ENCODE peak calls at places on chromosome 22, in four cellular contexts. One of them, this sample, is unnamed.

GRCh38 chr22:30245985-30246901 is at the start of gene LIF:
- DNase-seq in neural crest cell: no peak
- DNase-seq in A549: no peak
- DNase-seq in ovary: no peak
- DNase-seq in this sample: no peak

GRCh38 chr22:19178065-19178658 is 374 bp downstream of the SLC25A1 start:
- DNase-seq in neural crest cell: peak; percentile 36
- DNase-seq in A549: no peak
- DNase-seq in ovary: no peak
- DNase-seq in this sample: no peak

GRCh38 chr22:45424241-45424731 is 10.8 kb downstream of the RIBC2 start:
- DNase-seq in neural crest cell: no peak
- DNase-seq in A549: no peak
- DNase-seq in ovary: peak; percentile 12
- DNase-seq in this sample: no peak

GRCh38 chr22:29587938-29588699 is 7.2 kb upstream of the NIPSNAP1 start:
- DNase-seq in neural crest cell: no peak
- DNase-seq in A549: peak; percentile 54
- DNase-seq in ovary: no peak
- DNase-seq in this sample: no peak

GRCh38 chr22:41367039-41367679 is 14.6 kb upstream of the TEF start:
- DNase-seq in neural crest cell: peak; percentile 16
- DNase-seq in A549: peak; percentile 57
- DNase-seq in ovary: peak; percentile 98
- DNase-seq in this sample: no peak

GRCh38 chr22:31296258-31296657 is 4.0 kb upstream of the PIK3IP1 start:
- DNase-seq in neural crest cell: no peak
- DNase-seq in A549: no peak
- DNase-seq in ovary: no peak
- DNase-seq in this sample: no peak

GRCh38 chr22:50739279-50739691 is 1.3 kb downstream of the ACR start:
- DNase-seq in neural crest cell: no peak
- DNase-seq in A549: no peak
- DNase-seq in ovary: no peak
- DNase-seq in this sample: no peak

GRCh38 chr22:45709866-45710265 is 38.2 kb downstream of the ATXN10 start:
- DNase-seq in neural crest cell: no peak
- DNase-seq in A549: peak; percentile 77
- DNase-seq in ovary: no peak
- DNase-seq in this sample: no peak

GRCh38 chr22:17672417-17672991 is 33.9 kb downstream of the BCL2L13 start:
- DNase-seq in neural crest cell: no peak
- DNase-seq in A549: no peak
- DNase-seq in ovary: no peak
- DNase-seq in this sample: no peak